ENCODE peak calls at places on chromosomes 12 and 14, in five cellular contexts. One of them, this sample, is unnamed.

GRCh38 chr12:116276433-116277216 is 868 bp downstream of the MED13L start:
- DNase-seq in stimulated activated effector memory CD8-positive, alpha-beta T cell treated with anti-CD3 and anti-CD28 coated beads, Interleukin-12 subunit alpha, Interleukin-12 subunit beta, amount 100 ng/mL, for 72 hours: peak; percentile 40
- DNase-seq in tibial artery: peak; percentile 71
- DNase-seq in CD8-positive, alpha-beta T cell: peak; percentile 54
- DNase-seq in activated CD8-positive, alpha-beta memory T cell treated with anti-CD3 and anti-CD28 coated beads for 1 hour: peak; percentile 49
- DNase-seq in this sample: peak; percentile 59

GRCh38 chr12:111396726-111397445 is 8.8 kb upstream of the SH2B3 start:
- DNase-seq in stimulated activated effector memory CD8-positive, alpha-beta T cell treated with anti-CD3 and anti-CD28 coated beads, Interleukin-12 subunit alpha, Interleukin-12 subunit beta, amount 100 ng/mL, for 72 hours: peak; percentile 94
- DNase-seq in tibial artery: peak; percentile 76
- DNase-seq in CD8-positive, alpha-beta T cell: peak; percentile 86
- DNase-seq in activated CD8-positive, alpha-beta memory T cell treated with anti-CD3 and anti-CD28 coated beads for 1 hour: peak; percentile 90
- DNase-seq in this sample: peak; percentile 73

GRCh38 chr12:53780323-53780722 is 28.5 kb upstream of the CISTR start:
- DNase-seq in stimulated activated effector memory CD8-positive, alpha-beta T cell treated with anti-CD3 and anti-CD28 coated beads, Interleukin-12 subunit alpha, Interleukin-12 subunit beta, amount 100 ng/mL, for 72 hours: no peak
- DNase-seq in tibial artery: no peak
- DNase-seq in CD8-positive, alpha-beta T cell: no peak
- DNase-seq in activated CD8-positive, alpha-beta memory T cell treated with anti-CD3 and anti-CD28 coated beads for 1 hour: no peak
- DNase-seq in this sample: no peak

GRCh38 chr14:28762290-28762948 is 4.2 kb upstream of the FOXG1 start:
- DNase-seq in stimulated activated effector memory CD8-positive, alpha-beta T cell treated with anti-CD3 and anti-CD28 coated beads, Interleukin-12 subunit alpha, Interleukin-12 subunit beta, amount 100 ng/mL, for 72 hours: no peak
- DNase-seq in tibial artery: no peak
- DNase-seq in CD8-positive, alpha-beta T cell: no peak
- DNase-seq in activated CD8-positive, alpha-beta memory T cell treated with anti-CD3 and anti-CD28 coated beads for 1 hour: no peak
- DNase-seq in this sample: no peak

GRCh38 chr12:30694971-30695326 is 720 bp downstream of the IPO8 start:
- DNase-seq in stimulated activated effector memory CD8-positive, alpha-beta T cell treated with anti-CD3 and anti-CD28 coated beads, Interleukin-12 subunit alpha, Interleukin-12 subunit beta, amount 100 ng/mL, for 72 hours: no peak
- DNase-seq in tibial artery: peak; percentile 50
- DNase-seq in CD8-positive, alpha-beta T cell: no peak
- DNase-seq in activated CD8-positive, alpha-beta memory T cell treated with anti-CD3 and anti-CD28 coated beads for 1 hour: no peak
- DNase-seq in this sample: peak; percentile 35

GRCh38 chr12:124457287-124458219 is 109.9 kb downstream of the NCOR2 start:
- DNase-seq in stimulated activated effector memory CD8-positive, alpha-beta T cell treated with anti-CD3 and anti-CD28 coated beads, Interleukin-12 subunit alpha, Interleukin-12 subunit beta, amount 100 ng/mL, for 72 hours: peak; percentile 46
- DNase-seq in tibial artery: peak; percentile 95
- DNase-seq in CD8-positive, alpha-beta T cell: no peak
- DNase-seq in activated CD8-positive, alpha-beta memory T cell treated with anti-CD3 and anti-CD28 coated beads for 1 hour: no peak
- DNase-seq in this sample: peak; percentile 44

GRCh38 chr14:103476631-103477030 is 46.0 kb downstream of the CKB start:
- DNase-seq in stimulated activated effector memory CD8-positive, alpha-beta T cell treated with anti-CD3 and anti-CD28 coated beads, Interleukin-12 subunit alpha, Interleukin-12 subunit beta, amount 100 ng/mL, for 72 hours: no peak
- DNase-seq in tibial artery: no peak
- DNase-seq in CD8-positive, alpha-beta T cell: no peak
- DNase-seq in activated CD8-positive, alpha-beta memory T cell treated with anti-CD3 and anti-CD28 coated beads for 1 hour: no peak
- DNase-seq in this sample: no peak

GRCh38 chr14:22158560-22158959 is 430.5 kb downstream of the DAD1 start:
- DNase-seq in stimulated activated effector memory CD8-positive, alpha-beta T cell treated with anti-CD3 and anti-CD28 coated beads, Interleukin-12 subunit alpha, Interleukin-12 subunit beta, amount 100 ng/mL, for 72 hours: no peak
- DNase-seq in tibial artery: no peak
- DNase-seq in CD8-positive, alpha-beta T cell: no peak
- DNase-seq in activated CD8-positive, alpha-beta memory T cell treated with anti-CD3 and anti-CD28 coated beads for 1 hour: no peak
- DNase-seq in this sample: no peak

GRCh38 chr14:58752782-58753181 is 115.0 kb downstream of the DACT1 start:
- DNase-seq in stimulated activated effector memory CD8-positive, alpha-beta T cell treated with anti-CD3 and anti-CD28 coated beads, Interleukin-12 subunit alpha, Interleukin-12 subunit beta, amount 100 ng/mL, for 72 hours: no peak
- DNase-seq in tibial artery: peak; percentile 73
- DNase-seq in CD8-positive, alpha-beta T cell: no peak
- DNase-seq in activated CD8-positive, alpha-beta memory T cell treated with anti-CD3 and anti-CD28 coated beads for 1 hour: no peak
- DNase-seq in this sample: no peak

GRCh38 chr12:45051490-45052105 is 699 bp upstream of the DBX2 start:
- DNase-seq in stimulated activated effector memory CD8-positive, alpha-beta T cell treated with anti-CD3 and anti-CD28 coated beads, Interleukin-12 subunit alpha, Interleukin-12 subunit beta, amount 100 ng/mL, for 72 hours: no peak
- DNase-seq in tibial artery: no peak
- DNase-seq in CD8-positive, alpha-beta T cell: no peak
- DNase-seq in activated CD8-positive, alpha-beta memory T cell treated with anti-CD3 and anti-CD28 coated beads for 1 hour: no peak
- DNase-seq in this sample: no peak

GRCh38 chr14:95516554-95517209 is at the start of gene SYNE3:
- DNase-seq in stimulated activated effector memory CD8-positive, alpha-beta T cell treated with anti-CD3 and anti-CD28 coated beads, Interleukin-12 subunit alpha, Interleukin-12 subunit beta, amount 100 ng/mL, for 72 hours: peak; percentile 58
- DNase-seq in tibial artery: peak; percentile 58
- DNase-seq in CD8-positive, alpha-beta T cell: peak; percentile 51
- DNase-seq in activated CD8-positive, alpha-beta memory T cell treated with anti-CD3 and anti-CD28 coated beads for 1 hour: peak; percentile 34
- DNase-seq in this sample: no peak

GRCh38 chr12:19105468-19105867 is 24.1 kb upstream of the PLEKHA5 start:
- DNase-seq in stimulated activated effector memory CD8-positive, alpha-beta T cell treated with anti-CD3 and anti-CD28 coated beads, Interleukin-12 subunit alpha, Interleukin-12 subunit beta, amount 100 ng/mL, for 72 hours: no peak
- DNase-seq in tibial artery: no peak
- DNase-seq in CD8-positive, alpha-beta T cell: no peak
- DNase-seq in activated CD8-positive, alpha-beta memory T cell treated with anti-CD3 and anti-CD28 coated beads for 1 hour: no peak
- DNase-seq in this sample: no peak

GRCh38 chr14:67370830-67371229 is 10.7 kb downstream of the EIF2S1 start:
- DNase-seq in stimulated activated effector memory CD8-positive, alpha-beta T cell treated with anti-CD3 and anti-CD28 coated beads, Interleukin-12 subunit alpha, Interleukin-12 subunit beta, amount 100 ng/mL, for 72 hours: no peak
- DNase-seq in tibial artery: no peak
- DNase-seq in CD8-positive, alpha-beta T cell: no peak
- DNase-seq in activated CD8-positive, alpha-beta memory T cell treated with anti-CD3 and anti-CD28 coated beads for 1 hour: no peak
- DNase-seq in this sample: peak; percentile 26

GRCh38 chr12:75684678-75685620 is 173.5 kb upstream of the KRR1 start:
- DNase-seq in stimulated activated effector memory CD8-positive, alpha-beta T cell treated with anti-CD3 and anti-CD28 coated beads, Interleukin-12 subunit alpha, Interleukin-12 subunit beta, amount 100 ng/mL, for 72 hours: no peak
- DNase-seq in tibial artery: no peak
- DNase-seq in CD8-positive, alpha-beta T cell: no peak
- DNase-seq in activated CD8-positive, alpha-beta memory T cell treated with anti-CD3 and anti-CD28 coated beads for 1 hour: no peak
- DNase-seq in this sample: peak; percentile 86

GRCh38 chr14:28577187-28577586 is 189.4 kb upstream of the FOXG1 start:
- DNase-seq in stimulated activated effector memory CD8-positive, alpha-beta T cell treated with anti-CD3 and anti-CD28 coated beads, Interleukin-12 subunit alpha, Interleukin-12 subunit beta, amount 100 ng/mL, for 72 hours: no peak
- DNase-seq in tibial artery: no peak
- DNase-seq in CD8-positive, alpha-beta T cell: no peak
- DNase-seq in activated CD8-positive, alpha-beta memory T cell treated with anti-CD3 and anti-CD28 coated beads for 1 hour: no peak
- DNase-seq in this sample: no peak

GRCh38 chr12:98895086-98895651 is 250.1 kb downstream of the APAF1 start:
- DNase-seq in stimulated activated effector memory CD8-positive, alpha-beta T cell treated with anti-CD3 and anti-CD28 coated beads, Interleukin-12 subunit alpha, Interleukin-12 subunit beta, amount 100 ng/mL, for 72 hours: no peak
- DNase-seq in tibial artery: no peak
- DNase-seq in CD8-positive, alpha-beta T cell: no peak
- DNase-seq in activated CD8-positive, alpha-beta memory T cell treated with anti-CD3 and anti-CD28 coated beads for 1 hour: no peak
- DNase-seq in this sample: no peak

GRCh38 chr14:80188571-80188970 is 22.7 kb downstream of the DIO2 start:
- DNase-seq in stimulated activated effector memory CD8-positive, alpha-beta T cell treated with anti-CD3 and anti-CD28 coated beads, Interleukin-12 subunit alpha, Interleukin-12 subunit beta, amount 100 ng/mL, for 72 hours: no peak
- DNase-seq in tibial artery: no peak
- DNase-seq in CD8-positive, alpha-beta T cell: no peak
- DNase-seq in activated CD8-positive, alpha-beta memory T cell treated with anti-CD3 and anti-CD28 coated beads for 1 hour: no peak
- DNase-seq in this sample: no peak

GRCh38 chr14:54169254-54169924 is 212.8 kb upstream of the BMP4 start:
- DNase-seq in stimulated activated effector memory CD8-positive, alpha-beta T cell treated with anti-CD3 and anti-CD28 coated beads, Interleukin-12 subunit alpha, Interleukin-12 subunit beta, amount 100 ng/mL, for 72 hours: no peak
- DNase-seq in tibial artery: no peak
- DNase-seq in CD8-positive, alpha-beta T cell: no peak
- DNase-seq in activated CD8-positive, alpha-beta memory T cell treated with anti-CD3 and anti-CD28 coated beads for 1 hour: no peak
- DNase-seq in this sample: peak; percentile 10

GRCh38 chr12:13289644-13290285 is 93.2 kb downstream of the EMP1 start:
- DNase-seq in stimulated activated effector memory CD8-positive, alpha-beta T cell treated with anti-CD3 and anti-CD28 coated beads, Interleukin-12 subunit alpha, Interleukin-12 subunit beta, amount 100 ng/mL, for 72 hours: no peak
- DNase-seq in tibial artery: peak; percentile 57
- DNase-seq in CD8-positive, alpha-beta T cell: no peak
- DNase-seq in activated CD8-positive, alpha-beta memory T cell treated with anti-CD3 and anti-CD28 coated beads for 1 hour: no peak
- DNase-seq in this sample: no peak

GRCh38 chr14:84520711-84521338 is 1009.1 kb upstream of the FLRT2 start:
- DNase-seq in stimulated activated effector memory CD8-positive, alpha-beta T cell treated with anti-CD3 and anti-CD28 coated beads, Interleukin-12 subunit alpha, Interleukin-12 subunit beta, amount 100 ng/mL, for 72 hours: no peak
- DNase-seq in tibial artery: no peak
- DNase-seq in CD8-positive, alpha-beta T cell: no peak
- DNase-seq in activated CD8-positive, alpha-beta memory T cell treated with anti-CD3 and anti-CD28 coated beads for 1 hour: no peak
- DNase-seq in this sample: peak; percentile 5

GRCh38 chr12:116459921-116460666 is 99.1 kb upstream of the MAP1LC3B2 start:
- DNase-seq in stimulated activated effector memory CD8-positive, alpha-beta T cell treated with anti-CD3 and anti-CD28 coated beads, Interleukin-12 subunit alpha, Interleukin-12 subunit beta, amount 100 ng/mL, for 72 hours: no peak
- DNase-seq in tibial artery: no peak
- DNase-seq in CD8-positive, alpha-beta T cell: no peak
- DNase-seq in activated CD8-positive, alpha-beta memory T cell treated with anti-CD3 and anti-CD28 coated beads for 1 hour: no peak
- DNase-seq in this sample: no peak

GRCh38 chr14:100692859-100693558 is 33.7 kb upstream of the DLK1 start:
- DNase-seq in stimulated activated effector memory CD8-positive, alpha-beta T cell treated with anti-CD3 and anti-CD28 coated beads, Interleukin-12 subunit alpha, Interleukin-12 subunit beta, amount 100 ng/mL, for 72 hours: no peak
- DNase-seq in tibial artery: no peak
- DNase-seq in CD8-positive, alpha-beta T cell: no peak
- DNase-seq in activated CD8-positive, alpha-beta memory T cell treated with anti-CD3 and anti-CD28 coated beads for 1 hour: no peak
- DNase-seq in this sample: peak; percentile 94

GRCh38 chr12:92078167-92079053 is 67.2 kb downstream of the BTG1 start:
- DNase-seq in stimulated activated effector memory CD8-positive, alpha-beta T cell treated with anti-CD3 and anti-CD28 coated beads, Interleukin-12 subunit alpha, Interleukin-12 subunit beta, amount 100 ng/mL, for 72 hours: no peak
- DNase-seq in tibial artery: peak; percentile 38
- DNase-seq in CD8-positive, alpha-beta T cell: no peak
- DNase-seq in activated CD8-positive, alpha-beta memory T cell treated with anti-CD3 and anti-CD28 coated beads for 1 hour: no peak
- DNase-seq in this sample: peak; percentile 96

GRCh38 chr12:107600596-107601144 is 84.9 kb upstream of the PWP1 start:
- DNase-seq in stimulated activated effector memory CD8-positive, alpha-beta T cell treated with anti-CD3 and anti-CD28 coated beads, Interleukin-12 subunit alpha, Interleukin-12 subunit beta, amount 100 ng/mL, for 72 hours: no peak
- DNase-seq in tibial artery: no peak
- DNase-seq in CD8-positive, alpha-beta T cell: no peak
- DNase-seq in activated CD8-positive, alpha-beta memory T cell treated with anti-CD3 and anti-CD28 coated beads for 1 hour: no peak
- DNase-seq in this sample: no peak

GRCh38 chr12:49911213-49911605 is 7.5 kb upstream of the FAIM2 start:
- DNase-seq in stimulated activated effector memory CD8-positive, alpha-beta T cell treated with anti-CD3 and anti-CD28 coated beads, Interleukin-12 subunit alpha, Interleukin-12 subunit beta, amount 100 ng/mL, for 72 hours: no peak
- DNase-seq in tibial artery: no peak
- DNase-seq in CD8-positive, alpha-beta T cell: no peak
- DNase-seq in activated CD8-positive, alpha-beta memory T cell treated with anti-CD3 and anti-CD28 coated beads for 1 hour: no peak
- DNase-seq in this sample: no peak

GRCh38 chr12:55965240-55965639 is 602 bp downstream of the PMEL start:
- DNase-seq in stimulated activated effector memory CD8-positive, alpha-beta T cell treated with anti-CD3 and anti-CD28 coated beads, Interleukin-12 subunit alpha, Interleukin-12 subunit beta, amount 100 ng/mL, for 72 hours: no peak
- DNase-seq in tibial artery: no peak
- DNase-seq in CD8-positive, alpha-beta T cell: no peak
- DNase-seq in activated CD8-positive, alpha-beta memory T cell treated with anti-CD3 and anti-CD28 coated beads for 1 hour: no peak
- DNase-seq in this sample: no peak

GRCh38 chr14:83638725-83639124 is 1891.2 kb upstream of the FLRT2 start:
- DNase-seq in stimulated activated effector memory CD8-positive, alpha-beta T cell treated with anti-CD3 and anti-CD28 coated beads, Interleukin-12 subunit alpha, Interleukin-12 subunit beta, amount 100 ng/mL, for 72 hours: no peak
- DNase-seq in tibial artery: no peak
- DNase-seq in CD8-positive, alpha-beta T cell: no peak
- DNase-seq in activated CD8-positive, alpha-beta memory T cell treated with anti-CD3 and anti-CD28 coated beads for 1 hour: no peak
- DNase-seq in this sample: no peak

GRCh38 chr14:21997300-21997699 is 323.7 kb upstream of the OR4E1 start:
- DNase-seq in stimulated activated effector memory CD8-positive, alpha-beta T cell treated with anti-CD3 and anti-CD28 coated beads, Interleukin-12 subunit alpha, Interleukin-12 subunit beta, amount 100 ng/mL, for 72 hours: no peak
- DNase-seq in tibial artery: no peak
- DNase-seq in CD8-positive, alpha-beta T cell: no peak
- DNase-seq in activated CD8-positive, alpha-beta memory T cell treated with anti-CD3 and anti-CD28 coated beads for 1 hour: no peak
- DNase-seq in this sample: peak; percentile 4

GRCh38 chr14:85516239-85517112 is 13.5 kb upstream of the FLRT2 start:
- DNase-seq in stimulated activated effector memory CD8-positive, alpha-beta T cell treated with anti-CD3 and anti-CD28 coated beads, Interleukin-12 subunit alpha, Interleukin-12 subunit beta, amount 100 ng/mL, for 72 hours: no peak
- DNase-seq in tibial artery: no peak
- DNase-seq in CD8-positive, alpha-beta T cell: no peak
- DNase-seq in activated CD8-positive, alpha-beta memory T cell treated with anti-CD3 and anti-CD28 coated beads for 1 hour: no peak
- DNase-seq in this sample: peak; percentile 88

GRCh38 chr14:63512861-63513260 is 30.3 kb downstream of the PPP2R5E start:
- DNase-seq in stimulated activated effector memory CD8-positive, alpha-beta T cell treated with anti-CD3 and anti-CD28 coated beads, Interleukin-12 subunit alpha, Interleukin-12 subunit beta, amount 100 ng/mL, for 72 hours: no peak
- DNase-seq in tibial artery: no peak
- DNase-seq in CD8-positive, alpha-beta T cell: no peak
- DNase-seq in activated CD8-positive, alpha-beta memory T cell treated with anti-CD3 and anti-CD28 coated beads for 1 hour: no peak
- DNase-seq in this sample: peak; percentile 2

GRCh38 chr12:120367252-120367923 is 1.6 kb downstream of the MSI1 start:
- DNase-seq in stimulated activated effector memory CD8-positive, alpha-beta T cell treated with anti-CD3 and anti-CD28 coated beads, Interleukin-12 subunit alpha, Interleukin-12 subunit beta, amount 100 ng/mL, for 72 hours: no peak
- DNase-seq in tibial artery: no peak
- DNase-seq in CD8-positive, alpha-beta T cell: no peak
- DNase-seq in activated CD8-positive, alpha-beta memory T cell treated with anti-CD3 and anti-CD28 coated beads for 1 hour: no peak
- DNase-seq in this sample: no peak

GRCh38 chr14:41071351-41071750 is 535.3 kb upstream of the LRFN5 start:
- DNase-seq in stimulated activated effector memory CD8-positive, alpha-beta T cell treated with anti-CD3 and anti-CD28 coated beads, Interleukin-12 subunit alpha, Interleukin-12 subunit beta, amount 100 ng/mL, for 72 hours: no peak
- DNase-seq in tibial artery: no peak
- DNase-seq in CD8-positive, alpha-beta T cell: no peak
- DNase-seq in activated CD8-positive, alpha-beta memory T cell treated with anti-CD3 and anti-CD28 coated beads for 1 hour: no peak
- DNase-seq in this sample: no peak

GRCh38 chr12:107749094-107749493 is 11.8 kb downstream of the PRDM4 start:
- DNase-seq in stimulated activated effector memory CD8-positive, alpha-beta T cell treated with anti-CD3 and anti-CD28 coated beads, Interleukin-12 subunit alpha, Interleukin-12 subunit beta, amount 100 ng/mL, for 72 hours: no peak
- DNase-seq in tibial artery: no peak
- DNase-seq in CD8-positive, alpha-beta T cell: no peak
- DNase-seq in activated CD8-positive, alpha-beta memory T cell treated with anti-CD3 and anti-CD28 coated beads for 1 hour: no peak
- DNase-seq in this sample: peak; percentile 17

GRCh38 chr14:79357307-79357706 is 854.0 kb downstream of the DIO2 start:
- DNase-seq in stimulated activated effector memory CD8-positive, alpha-beta T cell treated with anti-CD3 and anti-CD28 coated beads, Interleukin-12 subunit alpha, Interleukin-12 subunit beta, amount 100 ng/mL, for 72 hours: no peak
- DNase-seq in tibial artery: no peak
- DNase-seq in CD8-positive, alpha-beta T cell: no peak
- DNase-seq in activated CD8-positive, alpha-beta memory T cell treated with anti-CD3 and anti-CD28 coated beads for 1 hour: no peak
- DNase-seq in this sample: no peak

GRCh38 chr14:86217523-86217922 is 687.6 kb downstream of the FLRT2 start:
- DNase-seq in stimulated activated effector memory CD8-positive, alpha-beta T cell treated with anti-CD3 and anti-CD28 coated beads, Interleukin-12 subunit alpha, Interleukin-12 subunit beta, amount 100 ng/mL, for 72 hours: no peak
- DNase-seq in tibial artery: no peak
- DNase-seq in CD8-positive, alpha-beta T cell: no peak
- DNase-seq in activated CD8-positive, alpha-beta memory T cell treated with anti-CD3 and anti-CD28 coated beads for 1 hour: no peak
- DNase-seq in this sample: no peak